ENCODE peak calls at places on chromosomes 16 and 17, in eight cellular contexts. C is neural progenitor cell, L is fibroblast of lung, Z is adrenal gland, R is suprapubic skin, N is right lobe of liver, Q is upper lobe of right lung, V is heart right ventricle. H is an unnamed sample.

GRCh38 chr17:52157603-52158449 is 688 bp downstream of the CA10 start:
- DNase-seq in C (peak; percentile 55), L (no peak), Z (no peak), R (no peak), N (peak; percentile 16), Q (no peak), V (no peak), H (no peak)

GRCh38 chr17:61161615-61162134 is 238.0 kb upstream of the TBX2 start:
- DNase-seq in C (no peak), L (peak; percentile 25), Z (no peak), R (no peak), N (no peak), Q (no peak), V (no peak), H (no peak)

GRCh38 chr17:62592305-62593099 is 35.0 kb upstream of the MRC2 start:
- DNase-seq in C (no peak), L (peak; percentile 24), Z (no peak), R (no peak), N (no peak), Q (no peak), V (no peak), H (no peak)

GRCh38 chr16:80899804-80900592 is 95.6 kb upstream of the CDYL2 start:
- DNase-seq in C (no peak), L (peak; percentile 92), Z (peak; percentile 87), R (peak; percentile 62), N (peak; percentile 81), Q (peak; percentile 79), V (peak; percentile 83), H (peak; percentile 90)

GRCh38 chr16:75392911-75393310 is 40.4 kb downstream of the CFDP1 start:
- DNase-seq in C (no peak), L (no peak), Z (no peak), R (no peak), N (no peak), Q (no peak), V (no peak), H (no peak)

GRCh38 chr16:2019500-2019899 is at the start of gene NPW:
- DNase-seq in C (peak; percentile 56), L (no peak), Z (no peak), R (no peak), N (peak; percentile 45), Q (no peak), V (no peak), H (no peak)

GRCh38 chr17:67532326-67532871 is 155.3 kb downstream of the PITPNC1 start:
- DNase-seq in C (no peak), L (no peak), Z (peak; percentile 63), R (no peak), N (no peak), Q (no peak), V (no peak), H (no peak)

GRCh38 chr17:41404024-41404651 is 6.7 kb upstream of the KRT31 start:
- DNase-seq in C (no peak), L (peak; percentile 99), Z (peak; percentile 63), R (no peak), N (no peak), Q (no peak), V (peak; percentile 13), H (peak; percentile 90)

GRCh38 chr16:75462804-75463203 is 1.7 kb downstream of the TMEM170A start:
- DNase-seq in C (no peak), L (no peak), Z (no peak), R (no peak), N (no peak), Q (no peak), V (no peak), H (no peak)

GRCh38 chr16:13351651-13352217 is 450.3 kb downstream of the SHISA9 start:
- DNase-seq in C (no peak), L (no peak), Z (no peak), R (no peak), N (no peak), Q (no peak), V (no peak), H (no peak)

GRCh38 chr17:68314916-68315535 is 23.7 kb downstream of the ARSG start:
- DNase-seq in C (no peak), L (no peak), Z (peak; percentile 74), R (no peak), N (no peak), Q (no peak), V (no peak), H (no peak)

GRCh38 chr16:46947900-46948547 is 25.4 kb downstream of the DNAJA2 start:
- DNase-seq in C (peak; percentile 56), L (peak; percentile 26), Z (no peak), R (no peak), N (no peak), Q (no peak), V (no peak), H (no peak)

GRCh38 chr17:14205380-14205779 is 31.3 kb downstream of the CDRT15 start:
- DNase-seq in C (no peak), L (no peak), Z (no peak), R (no peak), N (no peak), Q (no peak), V (no peak), H (no peak)

GRCh38 chr17:44522883-44523671 is 19.9 kb upstream of the GPATCH8 start:
- DNase-seq in C (peak; percentile 55), L (peak; percentile 44), Z (peak; percentile 86), R (no peak), N (peak; percentile 72), Q (peak; percentile 85), V (peak; percentile 63), H (peak; percentile 74)

DNA sequence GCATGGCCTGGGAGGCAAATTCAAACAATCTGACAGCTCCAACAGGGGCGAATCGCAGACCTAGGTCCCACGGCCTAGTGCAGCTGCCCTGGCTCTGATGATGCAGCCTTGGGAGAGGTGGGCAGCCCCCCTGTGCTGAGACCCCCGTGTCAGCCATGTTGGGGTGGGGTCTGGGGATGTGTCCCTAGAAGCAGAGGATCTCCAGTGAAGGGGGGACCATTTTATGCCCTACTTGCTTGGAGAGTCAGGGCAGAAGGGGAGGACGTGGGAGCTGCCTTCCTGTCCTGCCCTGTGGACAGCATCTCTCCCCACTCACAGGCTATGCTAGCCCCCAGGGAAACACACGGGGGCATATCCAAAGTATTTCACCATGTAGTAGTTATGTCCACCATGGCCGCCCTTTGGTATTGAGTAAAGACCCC is 13.5 kb downstream of the GLIS2 start:
- DNase-seq in C (no peak), L (no peak), Z (no peak), R (peak; percentile 55), N (no peak), Q (peak; percentile 60), V (no peak), H (no peak)
- H3K4me3 ChIP-seq in C (no peak overlapping the region), L (no peak overlapping the region), Z (no peak overlapping the region), R (no peak overlapping the region), N (no peak overlapping the region), Q (no peak overlapping the region), V (no peak overlapping the region), H (no peak overlapping the region)

GRCh38 chr16:554640-555413 is 5.4 kb upstream of the PRR35 start:
- DNase-seq in C (no peak), L (peak; percentile 74), Z (peak; percentile 73), R (no peak), N (no peak), Q (no peak), V (no peak), H (peak; percentile 40)

GRCh38 chr16:557463-558297 is 2.5 kb upstream of the PRR35 start:
- DNase-seq in C (no peak), L (no peak), Z (no peak), R (no peak), N (no peak), Q (no peak), V (no peak), H (no peak)

GRCh38 chr16:554297-554621 is 5.9 kb upstream of the PRR35 start:
- DNase-seq in C (no peak), L (no peak), Z (no peak), R (no peak), N (no peak), Q (no peak), V (no peak), H (no peak)

GRCh38 chr16:556479-557173 is 3.6 kb upstream of the PRR35 start:
- DNase-seq in C (no peak), L (no peak), Z (no peak), R (no peak), N (no peak), Q (no peak), V (no peak), H (no peak)

GRCh38 chr16:555528-556478 is 4.4 kb upstream of the PRR35 start:
- DNase-seq in C (no peak), L (no peak), Z (no peak), R (no peak), N (no peak), Q (no peak), V (no peak), H (no peak)
- H3K9me3 ChIP-seq in C (no peaks in the 10 kb centered on the region), L (no peaks in the 10 kb centered on the region), Z (no peaks in the 10 kb centered on the region), R (no peaks in the 10 kb centered on the region), N (no peaks in the 10 kb centered on the region), Q (no peaks in the 10 kb centered on the region), V (no peaks in the 10 kb centered on the region), H (no peaks in the 10 kb centered on the region)

DNA sequence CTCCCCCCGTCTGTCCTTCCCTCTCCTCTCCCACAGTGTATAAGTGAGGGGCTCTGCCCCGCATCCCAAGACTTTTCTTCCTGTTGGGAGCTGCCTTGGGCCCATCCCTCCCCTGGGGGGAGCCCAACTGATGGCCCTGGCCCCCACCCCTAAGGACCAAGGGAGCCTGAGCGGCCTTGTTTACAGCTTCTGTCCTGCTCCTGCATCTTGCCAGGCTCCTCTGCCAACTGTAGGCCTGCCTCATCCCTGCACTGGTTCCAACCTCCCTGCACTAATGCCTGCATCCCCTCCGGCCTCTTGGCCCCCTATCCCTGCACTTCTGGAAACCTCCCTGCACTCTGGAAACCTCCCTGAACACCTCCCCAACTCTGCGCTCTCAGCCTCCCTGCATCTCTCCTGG is 1.4 kb upstream of the PAGR1 start:
- DNase-seq in C (peak; percentile 46), L (no peak), Z (no peak), R (no peak), N (no peak), Q (no peak), V (no peak), H (no peak)
- H3K4me3 ChIP-seq in C (peak overlapping the region; percentile 83), L (peak overlapping the region; percentile 82), Z (no peak overlapping the region), R (no peak overlapping the region), N (no peak overlapping the region), Q (peak overlapping the region; percentile 83), V (no peak overlapping the region), H (no peak overlapping the region)

GRCh38 chr16:31009894-31010293 is 544 bp downstream of the STX1B start:
- DNase-seq in C (peak; percentile 38), L (no peak), Z (no peak), R (no peak), N (no peak), Q (no peak), V (no peak), H (no peak)

GRCh38 chr16:31010539-31010938 is at the start of gene STX1B:
- DNase-seq in C (peak; percentile 89), L (peak; percentile 47), Z (no peak), R (no peak), N (no peak), Q (no peak), V (no peak), H (no peak)

GRCh38 chr16:31007684-31008083 is 2.8 kb downstream of the STX1B start:
- DNase-seq in C (no peak), L (no peak), Z (no peak), R (no peak), N (no peak), Q (no peak), V (no peak), H (no peak)

GRCh38 chr16:31008154-31008950 is 2.1 kb downstream of the STX1B start:
- DNase-seq in C (no peak), L (peak; percentile 94), Z (no peak), R (no peak), N (no peak), Q (no peak), V (no peak), H (peak; percentile 71)

GRCh38 chr16:31009120-31009519 is 1.3 kb downstream of the STX1B start:
- DNase-seq in C (no peak), L (no peak), Z (no peak), R (no peak), N (no peak), Q (no peak), V (no peak), H (no peak)
- H3K9me3 ChIP-seq in C (no peaks in the 10 kb centered on the region), L (no peaks in the 10 kb centered on the region), Z (no peaks in the 10 kb centered on the region), R (no peaks in the 10 kb centered on the region), N (no peaks in the 10 kb centered on the region), Q (no peaks in the 10 kb centered on the region), V (no peaks in the 10 kb centered on the region), H (no peaks in the 10 kb centered on the region)

H was measured in MG63.